ENCODE peak calls at places on chromosome 2, in four cellular contexts. E, I, R and K are unnamed samples.

GRCh38 chr2:156340377-156340776 is 7.9 kb upstream of the NR4A2 start:
- DNase-seq in I (no peak), R (no peak), E (no peak), K (no peak)

GRCh38 chr2:233240897-233241296 is 10.6 kb upstream of the ATG16L1 start:
- DNase-seq in E (no peak), R (no peak), I (no peak), K (peak)

GRCh38 chr2:178377046-178377445 is 73.9 kb downstream of the PRKRA start:
- DNase-seq in E (no peak), I (no peak), R (no peak), K (no peak)

GRCh38 chr2:134919360-134920210 is 963 bp downstream of the CCNT2 start:
- DNase-seq in R (peak), E (no peak), I (no peak), K (peak)

GRCh38 chr2:236965021-236965840 is 120.5 kb upstream of the COPS8 start:
- DNase-seq in E (no peak), R (no peak), I (no peak), K (no peak)

GRCh38 chr2:237291138-237291792 is 122.7 kb downstream of the COL6A3 start:
- DNase-seq in I (peak), E (no peak), R (peak), K (no peak)

GRCh38 chr2:201955702-201956141 is 77.9 kb upstream of the FZD7 start:
- DNase-seq in R (no peak), E (no peak), I (no peak), K (no peak)

GRCh38 chr2:241842620-241843211 is 16.0 kb downstream of the PDCD1 start:
- DNase-seq in I (no peak), E (no peak), R (no peak), K (no peak)

GRCh38 chr2:9326975-9327374 is 96.4 kb downstream of the ITGB1BP1 start:
- DNase-seq in I (no peak), R (peak), E (no peak), K (no peak)

GRCh38 chr2:7023542-7023941 is 106.3 kb downstream of the RNF144A start:
- DNase-seq in R (no peak), E (no peak), I (no peak), K (no peak)

GRCh38 chr2:182943339-182943738 is 76.9 kb upstream of the FRZB start:
- DNase-seq in I (no peak), R (no peak), E (no peak), K (no peak)

GRCh38 chr2:240712121-240712520 is 20.5 kb downstream of the AQP12A start:
- DNase-seq in E (no peak), R (no peak), I (no peak), K (no peak)

GRCh38 chr2:67135201-67135600 is 261.9 kb upstream of the ETAA1 start:
- DNase-seq in E (no peak), R (peak), I (no peak), K (no peak)

GRCh38 chr2:120771556-120772208 is 36.0 kb downstream of the GLI2 start:
- DNase-seq in E (peak), R (no peak), I (no peak), K (no peak)

GRCh38 chr2:149860276-149860921 is 272.8 kb upstream of the MMADHC start:
- DNase-seq in E (no peak), R (no peak), I (no peak), K (no peak)

GRCh38 chr2:217840522-217840921 is 162.3 kb downstream of the TNS1 start:
- DNase-seq in I (no peak), E (no peak), R (no peak), K (no peak)

GRCh38 chr2:75375646-75376582 is 176.6 kb upstream of the TACR1 start:
- DNase-seq in I (no peak), R (peak), E (no peak), K (no peak)

GRCh38 chr2:143807677-143808076 is 678.5 kb downstream of the ARHGAP15 start:
- DNase-seq in I (no peak), E (no peak), R (peak), K (no peak)

GRCh38 chr2:65024149-65024829 is 31.9 kb upstream of the CEP68 start:
- DNase-seq in R (peak), E (no peak), I (no peak), K (no peak)

GRCh38 chr2:19416083-19416482 is 57.7 kb upstream of the OSR1 start:
- DNase-seq in R (no peak), E (no peak), I (no peak), K (no peak)